ENCODE peak calls at places on chromosomes 11 and 22, in five cellular contexts. P is right cardiac atrium, U is adrenal gland, C is heart right ventricle, R is cardiac muscle cell. Y is an unnamed sample. For H3K9me3 and H3K27me3, the result is how much of the 10 kb centered on the place peaks cover.

GRCh38 chr11:33530824-33531223 is 169.8 kb downstream of the C11orf91 start:
- DNase-seq in C (no peak), R (no peak), U (no peak), P (no peak), Y (no peak)

GRCh38 chr11:17992916-17993315 is 19.9 kb downstream of the SERGEF start:
- DNase-seq in U (peak), R (no peak), P (no peak), C (no peak), Y (peak)

GRCh38 chr11:13880719-13881118 is 81.8 kb upstream of the SPON1 start:
- DNase-seq in U (no peak), C (no peak), P (no peak), R (no peak), Y (no peak)

GRCh38 chr22:45159652-45160462 is 3.9 kb upstream of the NUP50 start:
- DNase-seq in R (no peak), P (no peak), U (peak), C (no peak), Y (peak)

GRCh38 chr22:22558972-22559603 is at the start of gene PRAME:
- DNase-seq in C (peak), U (peak), P (peak), R (no peak), Y (peak)

GRCh38 chr11:121254756-121255155 is 37.8 kb upstream of the SC5D start:
- DNase-seq in R (no peak), P (no peak), U (no peak), C (no peak), Y (no peak)

GRCh38 chr22:22507743-22508273 is 734 bp downstream of the ZNF280B start:
- DNase-seq in P (no peak), C (no peak), R (no peak), U (peak), Y (no peak)

GRCh38 chr22:27152033-27152432 is 494.6 kb downstream of the MIAT start:
- DNase-seq in R (no peak), C (no peak), U (no peak), P (no peak), Y (no peak)

GRCh38 chr11:132439711-132440300 is 1069.4 kb downstream of the NTM start:
- DNase-seq in P (no peak), R (no peak), C (no peak), U (no peak), Y (no peak)

GRCh38 chr11:46497498-46497897 is 96.3 kb downstream of the AMBRA1 start:
- DNase-seq in U (no peak), C (no peak), P (no peak), R (no peak), Y (no peak)

GRCh38 chr11:110478410-110478809 is 48.7 kb downstream of the FDX1 start:
- DNase-seq in U (peak), R (peak), C (no peak), P (no peak), Y (no peak)

GRCh38 chr11:32435511-32435946 is at the start of gene WT1:
- DNase-seq in C (peak), R (peak), P (peak), U (no peak), Y (no peak)

GRCh38 chr22:27022256-27022655 is 364.9 kb downstream of the MIAT start:
- DNase-seq in U (no peak), R (no peak), C (no peak), P (no peak), Y (no peak)

DNA sequence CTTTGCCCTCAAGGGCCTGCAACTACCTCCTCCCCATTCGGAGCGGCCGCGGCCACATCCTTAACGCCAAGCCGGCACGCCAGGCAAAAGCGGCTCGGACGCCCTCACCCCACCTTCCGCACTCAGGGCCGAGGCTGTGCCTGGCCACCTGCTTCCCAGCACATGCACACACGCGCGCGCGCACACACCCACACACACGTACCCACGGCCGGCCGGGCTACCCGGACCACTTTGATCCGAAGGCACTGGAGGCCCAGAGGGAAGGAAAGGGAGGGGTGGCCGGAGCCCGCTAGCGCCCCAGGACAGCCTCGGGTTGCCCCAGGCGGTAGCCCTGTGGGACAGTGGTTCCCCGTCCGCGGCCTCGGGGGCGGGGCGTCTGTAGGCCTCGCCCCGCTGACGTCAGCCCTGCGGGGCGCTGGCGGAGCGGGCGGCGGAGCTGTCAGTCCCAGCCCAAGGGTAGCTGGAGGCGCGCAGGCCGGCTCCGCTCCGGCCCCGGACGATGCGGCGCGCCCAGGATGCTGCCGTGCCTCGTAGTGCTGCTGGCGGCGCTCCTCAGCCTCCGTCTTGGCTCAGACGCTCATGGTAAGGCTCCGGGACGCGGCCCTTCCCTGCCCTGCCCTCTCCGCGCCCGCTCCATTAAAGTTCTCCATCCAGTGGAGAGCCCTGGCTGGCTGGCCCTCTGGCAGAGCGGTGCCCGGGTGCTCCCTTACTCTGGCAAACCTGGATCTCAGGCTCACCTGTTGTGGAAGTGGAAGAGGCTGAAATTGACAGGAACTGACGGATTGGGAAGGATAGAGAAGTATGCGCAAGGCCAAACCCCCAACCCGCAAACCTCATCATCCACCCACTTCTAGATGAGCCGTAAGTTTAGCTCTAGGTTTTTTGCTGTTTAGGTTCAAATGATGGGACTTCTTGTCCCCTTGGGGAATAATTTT is at the start of gene IL10RA:
- DNase-seq in P (peak), R (peak), U (peak), C (peak), Y (peak)
- H3K4me3 ChIP-seq in P (peak), R (peak), U (no peak), C (peak), Y (peak)

DNA sequence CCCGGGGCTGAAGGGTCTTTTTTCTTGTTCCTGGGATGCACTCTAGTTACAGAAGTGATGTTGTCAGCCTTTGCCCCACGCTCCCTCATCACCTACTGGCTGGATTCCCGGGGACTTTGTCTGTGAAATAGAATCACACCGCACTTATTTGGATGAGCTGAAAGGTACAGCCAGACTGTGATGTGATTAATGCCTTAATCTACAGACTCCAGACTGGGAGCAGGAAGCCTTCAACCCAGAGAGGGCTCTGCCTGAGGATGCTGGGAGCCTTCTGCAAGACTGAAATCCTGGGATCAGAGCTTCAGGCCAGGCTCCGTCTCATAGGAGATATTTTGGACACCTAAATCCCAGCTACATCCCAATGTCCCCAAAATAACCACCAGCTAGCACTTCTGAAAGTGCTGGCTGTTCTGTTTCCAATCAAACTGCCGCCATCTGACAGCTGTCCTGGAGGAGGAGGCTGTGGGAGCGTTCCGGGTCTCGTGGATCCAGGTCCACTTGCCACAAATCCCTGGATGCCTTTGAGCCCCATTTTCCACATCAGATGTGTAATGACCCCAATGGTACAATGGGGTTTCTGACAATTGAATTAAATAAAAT is 688.5 kb downstream of the TBC1D22A start:
- DNase-seq in U (no peak), C (no peak), P (no peak), R (no peak), Y (no peak)
- H3K9me3 ChIP-seq in U (under half), C (under half), P (under half), R (under half), Y (under half)

DNA sequence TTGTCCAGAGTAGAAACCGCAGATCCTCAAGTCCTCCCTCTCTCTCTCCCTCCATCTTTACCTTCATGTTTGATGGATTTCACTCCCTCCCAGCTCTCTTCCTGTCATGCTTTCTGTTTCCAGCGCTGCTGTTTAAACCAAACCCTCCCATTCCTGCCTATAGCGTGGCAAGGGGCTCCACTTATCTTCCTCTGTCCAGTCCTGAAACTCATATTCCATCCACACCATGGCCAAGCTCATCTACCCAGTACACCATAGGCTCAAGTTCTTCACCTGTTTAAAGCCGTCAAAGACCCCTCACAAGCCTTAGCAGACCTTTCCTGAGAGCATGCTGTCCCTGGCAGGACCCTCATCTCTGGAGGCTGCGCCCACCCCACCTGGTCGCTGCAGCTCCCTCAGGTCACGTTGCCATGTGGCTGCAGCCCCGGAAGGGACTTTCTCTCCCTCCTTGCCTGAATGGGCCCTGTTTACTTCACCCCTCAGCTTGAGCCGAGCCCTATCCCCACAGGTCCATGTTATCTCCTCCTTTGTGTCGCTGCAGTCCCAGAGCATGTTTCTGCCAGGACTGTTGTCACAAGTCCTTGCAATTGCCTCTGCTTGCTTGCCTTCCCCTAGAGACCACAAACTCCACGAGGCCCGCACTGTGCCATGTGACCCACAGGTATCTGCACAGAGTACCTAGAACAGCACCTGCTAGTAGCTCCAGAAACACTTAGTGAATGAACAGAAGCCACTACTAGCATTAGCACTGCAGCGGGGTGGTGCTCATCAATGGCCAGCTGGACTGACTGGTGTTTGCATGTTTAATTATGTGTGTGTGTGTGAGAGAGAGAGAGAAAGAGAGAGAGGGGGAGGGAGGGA is 149.4 kb upstream of the SNX19 start:
- DNase-seq in U (no peak), C (no peak), R (peak), P (no peak), Y (no peak)
- H3K27me3 ChIP-seq in U (under half), C (half or more), R (under half), P (under half), Y (under half)

GRCh38 chr11:115418626-115419025 is 85.6 kb downstream of the CADM1 start:
- DNase-seq in R (no peak), C (no peak), U (no peak), P (no peak), Y (no peak)

GRCh38 chr11:115422013-115422697 is 82.1 kb downstream of the CADM1 start:
- DNase-seq in U (no peak), C (no peak), R (peak), P (no peak), Y (no peak)

GRCh38 chr11:115420524-115420923 is 83.7 kb downstream of the CADM1 start:
- DNase-seq in P (no peak), R (no peak), U (no peak), C (no peak), Y (peak)

GRCh38 chr11:115423728-115424459 is 80.3 kb downstream of the CADM1 start:
- DNase-seq in R (no peak), P (no peak), U (no peak), C (no peak), Y (no peak)

DNA sequence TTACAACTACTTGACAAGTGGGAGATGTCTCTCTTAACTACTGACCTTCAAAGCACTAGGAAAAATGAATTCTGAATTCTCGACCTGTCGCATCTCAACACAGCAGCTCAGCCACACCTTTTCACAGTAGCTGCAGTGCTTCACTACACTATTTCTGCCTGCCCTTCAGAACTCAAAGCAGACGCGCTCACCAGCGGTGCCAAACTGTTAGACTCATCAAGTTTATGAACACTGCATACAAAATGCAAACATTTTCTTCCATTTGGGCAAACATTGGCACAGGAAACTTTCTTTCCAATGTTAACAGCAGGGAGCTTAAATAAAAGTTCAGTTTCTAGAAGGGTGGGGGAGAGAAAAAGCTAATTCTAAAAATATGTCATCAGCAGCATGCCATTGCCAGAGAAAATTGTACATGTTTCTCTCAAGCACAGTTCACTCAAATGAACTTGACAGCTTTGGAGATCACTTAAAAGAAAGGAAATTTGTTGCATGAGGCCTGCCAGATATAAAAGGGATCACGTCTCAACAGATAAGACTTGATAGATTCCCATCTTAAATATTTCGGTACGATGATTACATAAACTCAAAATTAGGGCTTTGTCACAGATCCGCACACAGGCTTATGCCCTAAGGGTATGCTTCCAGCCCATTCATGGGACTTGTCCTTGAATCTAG is 82.7 kb downstream of the CADM1 start:
- DNase-seq in U (no peak), R (peak), C (no peak), P (no peak), Y (peak)
- H3K4me3 ChIP-seq in U (no peak), R (no peak), C (no peak), P (no peak), Y (no peak)